ENCODE peak calls at places on chromosome X, in seven cellular contexts. R is psoas muscle, A is left ventricle myocardium inferior, X is IMR-90, O is uterus, V is lung, G is Peyer's patch. T is an unnamed sample.

GRCh38 chrX:150896632-150897031 is 1.8 kb downstream of the CD99L2 start:
- DNase-seq in R (no peak), A (no peak), X (no peak), O (no peak), V (no peak), G (no peak), T (no peak)

GRCh38 chrX:40373641-40374040 is 207.1 kb upstream of the ATP6AP2 start:
- DNase-seq in R (no peak), A (no peak), X (no peak), O (no peak), V (no peak), G (no peak), T (no peak)

GRCh38 chrX:106898462-106898861 is 4.7 kb downstream of the RIPPLY1 start:
- DNase-seq in R (no peak), A (no peak), X (peak), O (no peak), V (no peak), G (no peak), T (no peak)

GRCh38 chrX:132532955-132533354 is 44.1 kb upstream of the MBNL3 start:
- DNase-seq in R (no peak), A (no peak), X (peak), O (no peak), V (no peak), G (no peak), T (no peak)

GRCh38 chrX:41759817-41760216 is 35.8 kb downstream of the GPR82 start:
- DNase-seq in R (no peak), A (no peak), X (peak), O (no peak), V (no peak), G (no peak), T (peak)

GRCh38 chrX:40845331-40845911 is 110.1 kb upstream of the MED14 start:
- DNase-seq in R (no peak), A (peak), X (peak), O (peak), V (no peak), G (no peak), T (no peak)

GRCh38 chrX:40849906-40850672 is 114.7 kb upstream of the MED14 start:
- DNase-seq in R (no peak), A (no peak), X (peak), O (no peak), V (no peak), G (no peak), T (no peak)

GRCh38 chrX:39518451-39519212 is 579.1 kb downstream of the BCOR start:
- DNase-seq in R (peak), A (peak), X (no peak), O (no peak), V (no peak), G (no peak), T (no peak)

GRCh38 chrX:121802881-121803412 is 755.5 kb downstream of the GLUD2 start:
- DNase-seq in R (no peak), A (no peak), X (no peak), O (no peak), V (no peak), G (no peak), T (no peak)

GRCh38 chrX:149630681-149631292 is 805 bp downstream of the TMEM185A start:
- DNase-seq in R (no peak), A (no peak), X (peak), O (no peak), V (no peak), G (no peak), T (no peak)

GRCh38 chrX:103446665-103447302 is 70.4 kb downstream of the BEX3 start:
- DNase-seq in R (no peak), A (no peak), X (peak), O (no peak), V (no peak), G (no peak), T (no peak)
- H3K27ac ChIP-seq in R (no peak), A (no peak), X (no peak), O (no peak), V (no peak), G (no peak), T (no peak)

GRCh38 chrX:140715787-140716186 is 6.2 kb downstream of the LINC00632 start:
- DNase-seq in R (no peak), A (no peak), X (peak), O (no peak), V (no peak), G (no peak), T (no peak)

GRCh38 chrX:140709421-140709846 is at the start of gene LINC00632:
- DNase-seq in R (no peak), A (no peak), X (no peak), O (no peak), V (no peak), G (no peak), T (no peak)

GRCh38 chrX:140710710-140711109 is 1.2 kb downstream of the LINC00632 start:
- DNase-seq in R (no peak), A (no peak), X (no peak), O (no peak), V (no peak), G (no peak), T (no peak)

GRCh38 chrX:140713174-140713539 is 3.6 kb downstream of the LINC00632 start:
- DNase-seq in R (no peak), A (no peak), X (no peak), O (no peak), V (no peak), G (no peak), T (no peak)

DNA sequence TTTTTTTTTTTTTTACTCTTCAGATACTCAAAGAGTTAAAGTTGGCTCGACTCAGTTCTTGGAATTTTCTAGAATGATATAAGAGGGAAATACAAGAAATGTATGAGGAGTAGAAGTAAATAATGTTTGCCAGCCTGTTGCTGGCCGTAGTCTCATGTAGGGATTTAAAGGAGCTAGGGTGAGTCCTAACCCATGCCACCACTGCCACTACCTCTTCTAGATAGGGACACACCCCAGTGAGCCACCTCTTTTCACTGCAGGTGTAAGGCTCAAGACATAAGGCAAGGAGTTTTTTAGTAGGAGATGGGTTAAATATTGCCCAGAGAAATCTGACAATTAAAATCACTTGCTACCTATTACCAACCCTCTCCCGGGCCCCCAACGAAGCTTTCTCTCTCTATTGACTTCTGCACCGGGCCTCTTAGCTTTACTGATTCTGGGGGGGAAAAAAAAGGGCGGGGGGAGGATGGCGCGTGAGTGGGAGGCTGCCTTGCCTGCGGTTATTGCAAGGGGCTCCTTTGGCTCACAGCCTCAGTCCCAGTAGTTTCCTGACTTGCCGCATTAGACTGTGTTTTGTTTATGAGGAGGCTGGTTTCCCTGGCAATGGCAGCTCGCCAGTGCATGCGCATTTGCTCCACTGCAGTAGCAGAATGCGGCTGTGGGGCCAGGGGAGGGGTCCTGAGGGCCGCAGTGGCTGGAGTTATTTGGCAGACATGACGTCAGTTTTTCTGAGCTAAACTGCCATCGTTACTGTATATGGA is 3.0 kb downstream of the LINC00632 start:
- DNase-seq in R (peak), A (peak), X (peak), O (no peak), V (peak), G (no peak), T (no peak)
- H3K27ac ChIP-seq in R (no peak), A (peak), X (no peak), O (no peak), V (no peak), G (no peak), T (no peak)

GRCh38 chrX:13093489-13094140 is 49.2 kb upstream of the FAM9C start:
- DNase-seq in R (no peak), A (no peak), X (no peak), O (no peak), V (no peak), G (no peak), T (no peak)

GRCh38 chrX:13094374-13094773 is 50.0 kb upstream of the FAM9C start:
- DNase-seq in R (no peak), A (no peak), X (no peak), O (no peak), V (no peak), G (no peak), T (no peak)

GRCh38 chrX:13092455-13092941 is 48.1 kb upstream of the FAM9C start:
- DNase-seq in R (peak), A (no peak), X (no peak), O (no peak), V (no peak), G (peak), T (no peak)

GRCh38 chrX:13091111-13091765 is 46.8 kb upstream of the FAM9C start:
- DNase-seq in R (no peak), A (no peak), X (no peak), O (no peak), V (no peak), G (peak), T (no peak)

GRCh38 chrX:13094780-13095425 is 50.5 kb upstream of the FAM9C start:
- DNase-seq in R (no peak), A (peak), X (peak), O (no peak), V (no peak), G (no peak), T (no peak)
- H3K27ac ChIP-seq in R (no peak), A (peak), X (peak), O (peak), V (no peak), G (peak), T (no peak)

GRCh38 chrX:46715997-46716396 is 42.9 kb downstream of the SLC9A7 start:
- DNase-seq in R (no peak), A (no peak), X (no peak), O (no peak), V (no peak), G (no peak), T (no peak)
- H3K27ac ChIP-seq in R (no peak), A (no peak), X (no peak), O (no peak), V (no peak), G (no peak), T (no peak)

GRCh38 chrX:108270280-108270679 is 167.9 kb downstream of the COL4A6 start:
- DNase-seq in R (no peak), A (no peak), X (no peak), O (no peak), V (no peak), G (no peak), T (no peak)
- H3K27ac ChIP-seq in R (no peak), A (no peak), X (peak), O (peak), V (no peak), G (no peak), T (no peak)